ENCODE peak calls at places on chromosomes 1 and 21, in five cellular contexts. Z is breast epithelium, P is heart right ventricle, V is stomach, G is GM23248. F is an unnamed sample.

GRCh38 chr1:89041055-89041707 is 18.5 kb upstream of the GBP3 start:
- DNase-seq in P (no peak), G (peak; percentile 76), Z (no peak), V (no peak), F (no peak)

GRCh38 chr1:186212574-186213224 is 162.4 kb downstream of the TPR start:
- DNase-seq in P (peak; percentile 57), G (peak; percentile 90), Z (no peak), V (no peak), F (no peak)

GRCh38 chr1:146019225-146020057 is 2.1 kb downstream of the HJV start:
- DNase-seq in G (no peak), Z (no peak), V (no peak), P (no peak), F (no peak)

GRCh38 chr21:33011462-33011861 is 14.3 kb upstream of the OLIG2 start:
- DNase-seq in Z (no peak), G (peak; percentile 95), V (no peak), P (no peak), F (no peak)

GRCh38 chr1:178612261-178612660 is 99.4 kb downstream of the TEX35 start:
- DNase-seq in Z (no peak), P (no peak), V (no peak), G (peak; percentile 70), F (no peak)

GRCh38 chr1:196075621-196076020 is 532.6 kb downstream of the KCNT2 start:
- DNase-seq in Z (no peak), P (no peak), V (no peak), G (no peak), F (no peak)

GRCh38 chr1:55808263-55808662 is 593.1 kb upstream of the USP24 start:
- DNase-seq in G (no peak), Z (no peak), V (no peak), P (no peak), F (no peak)

GRCh38 chr1:225711236-225711937 is 58.5 kb upstream of the ENAH start:
- DNase-seq in V (no peak), Z (no peak), G (no peak), P (no peak), F (no peak)

GRCh38 chr1:82108843-82109242 is 308.1 kb downstream of the ADGRL2 start:
- DNase-seq in Z (no peak), V (no peak), G (no peak), P (no peak), F (no peak)

GRCh38 chr1:118381197-118381596 is 196.2 kb upstream of the SPAG17 start:
- DNase-seq in Z (no peak), G (no peak), P (no peak), V (no peak), F (no peak)

GRCh38 chr1:247268390-247269045 is 12.6 kb downstream of the VN1R5 start:
- DNase-seq in V (peak; percentile 86), Z (no peak), G (no peak), P (no peak), F (no peak)

GRCh38 chr1:215566556-215567490 is at the start of gene KCTD3:
- DNase-seq in G (peak; percentile 76), P (peak; percentile 84), V (peak; percentile 76), Z (peak; percentile 79), F (peak; percentile 83)

GRCh38 chr1:230176871-230177411 is 109.9 kb downstream of the GALNT2 start:
- DNase-seq in V (no peak), P (peak; percentile 86), G (peak; percentile 68), Z (no peak), F (peak; percentile 65)

GRCh38 chr1:56543783-56544612 is 35.4 kb downstream of the PLPP3 start:
- DNase-seq in G (no peak), V (no peak), P (no peak), Z (no peak), F (no peak)

GRCh38 chr1:194289569-194290266 is 1103.3 kb upstream of the B3GALT2 start:
- DNase-seq in V (no peak), Z (no peak), G (no peak), P (no peak), F (no peak)

GRCh38 chr1:27027575-27028250 is 15.1 kb upstream of the TENT5B start:
- DNase-seq in P (no peak), V (no peak), G (no peak), Z (no peak), F (no peak)

GRCh38 chr1:200665851-200666250 is 3.9 kb downstream of the DDX59 start:
- DNase-seq in V (no peak), Z (no peak), G (no peak), P (no peak), F (no peak)

GRCh38 chr1:109239580-109240068 is 9.7 kb upstream of the CELSR2 start:
- DNase-seq in Z (no peak), P (no peak), G (peak; percentile 67), V (no peak), F (peak; percentile 66)

GRCh38 chr1:951364-951763 is 7.7 kb downstream of the NOC2L start:
- DNase-seq in G (peak; percentile 49), V (no peak), P (no peak), Z (no peak), F (no peak)

GRCh38 chr1:204866051-204866596 is 4.5 kb upstream of the NFASC start:
- DNase-seq in V (no peak), G (no peak), P (no peak), Z (no peak), F (no peak)

GRCh38 chr1:48498096-48498791 is 26.2 kb upstream of the SPATA6 start:
- DNase-seq in G (peak; percentile 79), V (peak; percentile 86), Z (peak; percentile 79), P (peak; percentile 78), F (peak; percentile 79)

GRCh38 chr1:55420866-55421265 is 205.7 kb upstream of the USP24 start:
- DNase-seq in Z (no peak), P (no peak), V (no peak), G (peak; percentile 49), F (no peak)

GRCh38 chr1:14732726-14733052 is 134.2 kb downstream of the KAZN start:
- DNase-seq in V (no peak), P (no peak), Z (no peak), G (no peak), F (no peak)

GRCh38 chr1:160708821-160709220 is 2.8 kb downstream of the CD48 start:
- DNase-seq in Z (no peak), P (no peak), G (no peak), V (no peak), F (no peak)

GRCh38 chr1:21022279-21023040 is 154.2 kb downstream of the EIF4G3 start:
- DNase-seq in G (peak; percentile 98), P (peak; percentile 72), V (peak; percentile 56), Z (no peak), F (peak; percentile 70)

DNA sequence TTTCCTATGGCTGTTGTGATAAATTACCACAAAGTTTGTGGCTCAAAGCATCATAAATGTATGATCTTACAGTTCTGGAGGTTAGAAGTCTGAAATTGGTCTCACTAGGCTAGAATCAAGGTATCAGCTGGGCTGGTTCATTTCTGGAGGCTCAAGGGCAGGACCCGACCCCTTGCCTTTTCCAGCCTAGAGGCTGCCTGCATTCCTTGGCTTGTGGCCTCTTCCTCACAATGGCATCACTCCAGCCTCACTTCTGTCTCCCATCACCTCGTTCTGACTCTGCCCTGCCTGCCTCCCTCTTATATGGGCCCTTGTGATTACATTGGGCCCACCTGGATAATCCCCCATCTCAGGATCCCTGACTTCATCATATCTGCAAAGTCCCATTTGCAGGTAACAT is 8.0 kb downstream of the COQ8A start:
- DNase-seq in Z (no peak), G (no peak), P (no peak), V (no peak), F (no peak)
- H3K4me1 ChIP-seq in Z (no peaks in the 10 kb centered on the region), G (no peaks in the 10 kb centered on the region), P (peaks cover 64% of the 10 kb centered on the region), V (peaks cover 68% of the 10 kb centered on the region), F (peaks cover 61% of the 10 kb centered on the region)

GRCh38 chr21:39666681-39667315 is 54.1 kb downstream of the B3GALT5 start:
- DNase-seq in Z (no peak), G (no peak), P (no peak), V (no peak), F (peak; percentile 63)
- H3K27ac ChIP-seq in Z (peak overlapping the region; percentile 4), G (no peak overlapping the region), P (no peak overlapping the region), V (no peak overlapping the region), F (peak overlapping the region; percentile 59)

GRCh38 chr1:203308205-203309114 is 3.1 kb downstream of the BTG2 start:
- DNase-seq in Z (no peak), G (no peak), V (no peak), P (no peak), F (no peak)

GRCh38 chr1:203306970-203307541 is 1.7 kb downstream of the BTG2 start:
- DNase-seq in G (no peak), Z (no peak), P (no peak), V (peak; percentile 48), F (peak; percentile 86)

GRCh38 chr1:203309115-203309429 is 3.8 kb downstream of the BTG2 start:
- DNase-seq in P (no peak), V (no peak), G (no peak), Z (no peak), F (no peak)

GRCh38 chr1:203306089-203306969 is 1.0 kb downstream of the BTG2 start:
- DNase-seq in P (peak; percentile 93), G (peak; percentile 70), Z (peak; percentile 88), V (peak; percentile 91), F (peak; percentile 81)

DNA sequence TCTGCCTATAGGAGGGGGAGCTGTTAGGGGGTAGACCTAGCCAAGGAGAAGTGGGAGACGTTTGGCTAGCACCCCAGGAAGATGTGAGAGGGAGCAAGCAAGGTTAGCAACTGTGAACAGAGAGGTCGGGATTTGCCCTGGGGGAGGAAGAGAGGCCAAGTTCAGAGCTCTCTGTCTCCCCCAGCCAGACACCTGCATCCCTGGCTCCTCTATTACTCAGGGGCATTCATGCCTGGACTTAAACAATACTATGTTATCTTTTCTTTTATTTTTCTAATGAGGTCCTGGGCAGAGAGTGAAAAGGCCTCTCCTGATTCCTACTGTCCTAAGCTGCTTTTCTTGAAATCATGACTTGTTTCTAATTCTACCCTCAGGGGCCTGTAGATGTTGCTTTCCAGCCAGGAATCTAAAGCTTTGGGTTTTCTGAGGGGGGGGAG is 2.4 kb downstream of the BTG2 start:
- DNase-seq in P (no peak), G (no peak), Z (no peak), V (no peak), F (no peak)
- H3K27me3 ChIP-seq in P (no peaks in the 10 kb centered on the region), G (no peaks in the 10 kb centered on the region), Z (no peaks in the 10 kb centered on the region), V (no peaks in the 10 kb centered on the region), F (no peaks in the 10 kb centered on the region)

GRCh38 chr1:16142383-16142995 is 13.4 kb downstream of the EPHA2 start:
- DNase-seq in V (no peak), P (no peak), G (no peak), Z (no peak), F (no peak)

GRCh38 chr1:16144325-16145029 is 11.4 kb downstream of the EPHA2 start:
- DNase-seq in P (no peak), Z (no peak), G (no peak), V (no peak), F (no peak)

GRCh38 chr1:16143566-16144324 is 12.1 kb downstream of the EPHA2 start:
- DNase-seq in G (no peak), P (peak; percentile 75), V (peak; percentile 90), Z (no peak), F (peak; percentile 75)

GRCh38 chr1:16141573-16142336 is 14.1 kb downstream of the EPHA2 start:
- DNase-seq in Z (no peak), G (no peak), V (no peak), P (peak; percentile 38), F (no peak)

DNA sequence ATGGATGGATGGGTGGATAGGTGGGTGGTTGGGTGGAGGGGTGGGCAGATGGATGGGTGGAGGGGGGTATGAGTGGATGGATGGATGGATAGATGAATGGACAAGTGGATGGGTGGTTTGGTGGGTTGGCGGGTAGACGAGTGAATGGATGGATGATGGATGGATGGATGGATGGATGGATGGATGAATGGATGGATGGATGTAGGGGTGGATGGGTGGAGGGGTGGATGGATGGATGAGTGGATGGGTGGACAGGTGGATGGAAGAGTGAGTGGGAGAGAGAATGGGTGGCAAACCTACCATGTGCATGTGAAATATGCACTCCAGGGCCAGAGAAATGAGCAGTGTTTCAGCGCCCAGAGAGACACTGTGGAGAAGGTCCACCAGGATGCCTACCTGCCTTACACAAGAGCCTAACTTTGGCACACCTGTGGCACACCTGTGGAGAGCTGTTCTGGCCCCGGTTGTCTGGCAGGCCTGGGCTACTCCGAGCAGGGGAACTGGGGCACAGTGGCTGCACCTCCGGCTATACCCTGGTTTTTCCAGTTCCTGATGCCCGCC is 12.8 kb downstream of the EPHA2 start:
- DNase-seq in G (no peak), Z (no peak), P (no peak), V (no peak), F (no peak)
- H3K4me1 ChIP-seq in G (peaks cover 59% of the 10 kb centered on the region), Z (peaks cover 23% of the 10 kb centered on the region), P (peaks cover 95% of the 10 kb centered on the region), V (peaks cover 74% of the 10 kb centered on the region), F (peaks cover 11% of the 10 kb centered on the region)

F was measured in pancreas.